ENCODE peak calls at places on chromosomes 11 and 22, in four cellular contexts. E is ACHN, C is keratinocyte, U is MCF 10A. Z is an unnamed sample.

GRCh38 chr11:12440565-12440964 is 63.2 kb downstream of the PARVA start:
- DNase-seq in C (no peak), U (no peak), E (no peak), Z (no peak)

GRCh38 chr11:1779806-1780699 is 16.3 kb upstream of the CTSD start:
- DNase-seq in E (no peak), C (no peak), U (no peak), Z (no peak)

GRCh38 chr11:69167130-69167915 is 11.6 kb downstream of the SMIM38 start:
- DNase-seq in E (no peak), C (no peak), U (no peak), Z (no peak)

GRCh38 chr22:22942511-22943329 is 55.1 kb downstream of the IGLL5 start:
- DNase-seq in U (peak; percentile 64), C (peak; percentile 19), E (peak; percentile 54), Z (peak; percentile 21)

GRCh38 chr11:19027829-19028595 is 32.5 kb downstream of the MRGPRX2 start:
- DNase-seq in E (peak; percentile 24), C (peak; percentile 83), U (peak; percentile 96), Z (peak; percentile 54)

GRCh38 chr11:6402561-6402981 is 12.3 kb downstream of the SMPD1 start:
- DNase-seq in E (no peak), C (no peak), U (no peak), Z (no peak)

GRCh38 chr22:30500628-30501027 is 4.9 kb downstream of the SEC14L4 start:
- DNase-seq in U (no peak), C (no peak), E (no peak), Z (no peak)

GRCh38 chr11:128492461-128492860 is 94.9 kb downstream of the ETS1 start:
- DNase-seq in E (no peak), C (no peak), U (peak; percentile 83), Z (no peak)

GRCh38 chr11:64060861-64061444 is 25.2 kb downstream of the FLRT1 start:
- DNase-seq in E (peak; percentile 11), U (no peak), C (no peak), Z (peak; percentile 46)

GRCh38 chr22:44550666-44551491 is 52.8 kb upstream of the RTL6 start:
- DNase-seq in E (no peak), U (peak; percentile 93), C (no peak), Z (peak; percentile 83)

GRCh38 chr22:36510384-36510783 is 3.5 kb upstream of the FOXRED2 start:
- DNase-seq in C (no peak), U (no peak), E (no peak), Z (no peak)

GRCh38 chr11:71153005-71153395 is 99.4 kb downstream of the SHANK2 start:
- DNase-seq in C (no peak), E (peak; percentile 49), U (peak; percentile 6), Z (peak; percentile 20)

GRCh38 chr11:27290261-27290660 is 72.8 kb downstream of the CCDC34 start:
- DNase-seq in C (no peak), E (no peak), U (no peak), Z (no peak)

GRCh38 chr11:64874308-64874707 is 4.1 kb downstream of the EHD1 start:
- DNase-seq in E (no peak), U (no peak), C (no peak), Z (no peak)

Z was measured in trophoblast cell.